ENCODE peak calls at places on chromosome 20, in nine cellular contexts. H, Y, Q, W, N, X, Z, T and L are unnamed samples.

GRCh38 chr20:8124639-8125038 is 7.4 kb upstream of the PLCB1 start:
- DNase-seq in H (peak; percentile 44), Y (no peak), Q (no peak), W (no peak), N (no peak), X (no peak), Z (no peak), T (peak; percentile 45), L (no peak)

GRCh38 chr20:40416274-40416673 is 272.8 kb downstream of the MAFB start:
- DNase-seq in H (no peak), Y (no peak), Q (no peak), W (no peak), N (no peak), X (no peak), Z (no peak), T (peak; percentile 2), L (no peak)

GRCh38 chr20:62548483-62548882 is 72.7 kb upstream of the GATA5 start:
- DNase-seq in H (no peak), Y (no peak), Q (no peak), W (no peak), N (no peak), X (no peak), Z (no peak), T (no peak), L (no peak)

GRCh38 chr20:45780159-45780558 is 11.5 kb downstream of the WFDC3 start:
- DNase-seq in H (no peak), Y (no peak), Q (no peak), W (no peak), N (no peak), X (no peak), Z (no peak), T (no peak), L (no peak)

GRCh38 chr20:61310954-61311353 is 58.9 kb downstream of the CDH4 start:
- DNase-seq in H (no peak), Y (no peak), Q (no peak), W (no peak), N (no peak), X (no peak), Z (no peak), T (peak; percentile 8), L (no peak)

GRCh38 chr20:5168582-5169396 is 42.0 kb downstream of the CDS2 start:
- DNase-seq in H (peak; percentile 52), Y (no peak), Q (no peak), W (no peak), N (no peak), X (no peak), Z (no peak), T (peak; percentile 66), L (no peak)

GRCh38 chr20:22586645-22587310 is 2.4 kb upstream of the FOXA2 start:
- DNase-seq in H (no peak), Y (peak; percentile 61), Q (no peak), W (no peak), N (no peak), X (no peak), Z (peak; percentile 72), T (peak; percentile 63), L (peak; percentile 74)

GRCh38 chr20:39861381-39861780 is 827.7 kb downstream of the MAFB start:
- DNase-seq in H (no peak), Y (no peak), Q (no peak), W (no peak), N (no peak), X (no peak), Z (no peak), T (no peak), L (no peak)

GRCh38 chr20:23254505-23254904 is 96.1 kb upstream of the NXT1 start:
- DNase-seq in H (no peak), Y (no peak), Q (no peak), W (no peak), N (no peak), X (no peak), Z (no peak), T (no peak), L (no peak)

GRCh38 chr20:39909447-39909846 is 779.6 kb downstream of the MAFB start:
- DNase-seq in H (no peak), Y (no peak), Q (no peak), W (no peak), N (no peak), X (no peak), Z (no peak), T (no peak), L (no peak)

GRCh38 chr20:53083411-53083810 is 111.3 kb downstream of the TSHZ2 start:
- DNase-seq in H (no peak), Y (no peak), Q (no peak), W (no peak), N (no peak), X (no peak), Z (no peak), T (no peak), L (no peak)

GRCh38 chr20:63707558-63708300 is at the start of the genes ARFRP1 and ZGPAT:
- DNase-seq in H (peak; percentile 79), Y (peak; percentile 95), Q (peak; percentile 16), W (peak; percentile 93), N (peak; percentile 70), X (peak; percentile 47), Z (peak; percentile 80), T (peak; percentile 78), L (peak; percentile 96)

GRCh38 chr20:4041748-4042411 is 26.5 kb upstream of the RNF24 start:
- DNase-seq in H (peak; percentile 99), Y (no peak), Q (no peak), W (no peak), N (no peak), X (peak; percentile 95), Z (no peak), T (peak; percentile 100), L (no peak)

GRCh38 chr20:26208296-26209091 is 511.8 kb upstream of the ZNF337 start:
- DNase-seq in H (no peak), Y (peak; percentile 56), Q (no peak), W (peak; percentile 13), N (peak; percentile 13), X (no peak), Z (peak; percentile 29), T (no peak), L (peak; percentile 16)

GRCh38 chr20:22795897-22796296 is 211.5 kb upstream of the FOXA2 start:
- DNase-seq in H (peak; percentile 100), Y (no peak), Q (peak; percentile 87), W (peak; percentile 19), N (no peak), X (peak; percentile 37), Z (no peak), T (peak; percentile 97), L (no peak)

GRCh38 chr20:37323985-37324384 is 22.0 kb upstream of the SRC start:
- DNase-seq in H (peak; percentile 72), Y (no peak), Q (peak; percentile 72), W (no peak), N (no peak), X (no peak), Z (no peak), T (no peak), L (no peak)

GRCh38 chr20:62686869-62687830 is 21.5 kb upstream of the NTSR1 start:
- DNase-seq in H (no peak), Y (no peak), Q (no peak), W (no peak), N (no peak), X (no peak), Z (no peak), T (no peak), L (no peak)

GRCh38 chr20:4573564-4574355 is 147.9 kb upstream of the PRND start:
- DNase-seq in H (peak; percentile 75), Y (no peak), Q (peak; percentile 71), W (no peak), N (no peak), X (no peak), Z (no peak), T (peak; percentile 97), L (no peak)

GRCh38 chr20:45254867-45255266 is 503 bp upstream of the SLPI start:
- DNase-seq in H (peak; percentile 56), Y (no peak), Q (no peak), W (no peak), N (no peak), X (no peak), Z (no peak), T (peak; percentile 67), L (peak; percentile 31)

GRCh38 chr20:50746138-50746940 is 15.0 kb downstream of the PARD6B start:
- DNase-seq in H (peak; percentile 35), Y (peak; percentile 51), Q (no peak), W (no peak), N (no peak), X (no peak), Z (no peak), T (no peak), L (no peak)
- TF ChIP-seq CTCF in H (no peak), Y (no peak), Q (peak; percentile 19), W (no peak), N (no peak), X (no peak), Z (no peak), T (no peak), L (no peak)

DNA sequence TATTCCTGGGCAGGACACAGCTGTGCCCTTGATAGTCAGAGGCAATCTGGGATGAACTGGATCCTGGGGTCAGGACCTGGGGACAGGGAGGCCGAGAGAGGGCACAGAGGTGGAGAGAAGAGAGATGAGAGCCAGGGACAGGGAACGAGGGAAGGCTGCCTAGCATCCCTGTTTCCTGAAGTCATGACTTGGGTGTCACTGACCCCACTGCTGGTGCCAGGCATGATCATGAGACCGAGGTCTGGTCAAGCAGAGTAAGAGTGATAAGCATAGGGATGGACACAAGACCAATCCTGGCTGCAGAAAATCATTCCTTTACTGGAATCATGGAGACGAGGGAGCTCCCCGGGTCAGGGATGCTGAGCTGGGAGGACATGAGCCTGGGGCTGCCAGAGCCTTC is 36.1 kb downstream of the FAM110A start:
- DNase-seq in H (no peak), Y (no peak), Q (no peak), W (no peak), N (no peak), X (no peak), Z (no peak), T (no peak), L (no peak)
- TF ChIP-seq CTCF in H (no peak), Y (no peak), Q (no peak), W (no peak), N (no peak), X (no peak), Z (no peak), T (no peak), L (no peak)

GRCh38 chr20:458766-459165 is 3.6 kb downstream of the TBC1D20 start:
- DNase-seq in H (no peak), Y (no peak), Q (no peak), W (no peak), N (no peak), X (no peak), Z (no peak), T (no peak), L (no peak)
- TF ChIP-seq CTCF in H (no peak), Y (no peak), Q (no peak), W (no peak), N (no peak), X (no peak), Z (no peak), T (no peak), L (no peak)

DNA sequence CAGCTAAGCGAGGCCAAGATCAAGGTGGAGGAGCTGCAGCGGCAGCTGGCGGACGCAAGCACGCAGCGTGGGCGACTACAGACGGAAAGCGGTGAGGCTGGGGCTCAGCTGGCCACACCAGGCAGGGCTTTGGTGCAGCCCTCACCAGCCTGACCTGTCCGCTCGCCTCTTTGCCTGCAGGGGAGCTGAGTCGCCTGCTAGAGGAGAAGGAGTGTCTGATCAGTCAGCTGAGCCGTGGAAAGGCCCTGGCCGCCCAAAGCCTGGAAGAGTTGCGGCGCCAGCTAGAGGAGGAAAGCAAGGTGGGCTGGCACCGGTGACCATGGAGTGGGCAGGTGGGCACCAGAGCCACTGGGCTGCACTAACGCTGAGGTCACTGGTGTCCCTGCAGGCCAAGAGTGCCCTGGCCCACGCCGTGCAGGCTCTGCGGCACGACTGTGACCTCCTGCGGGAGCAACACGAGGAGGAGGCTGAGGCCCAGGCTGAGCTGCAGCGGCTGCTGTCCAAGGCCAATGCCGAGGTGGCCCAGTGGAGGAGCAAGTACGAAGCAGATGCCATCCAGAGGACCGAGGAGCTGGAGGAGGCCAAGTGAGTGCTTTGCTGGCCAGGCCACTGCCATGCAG is 42.8 kb downstream of the MYH7B start:
- DNase-seq in H (no peak), Y (no peak), Q (no peak), W (no peak), N (no peak), X (no peak), Z (no peak), T (no peak), L (no peak)
- TF ChIP-seq CTCF in H (no peak), Y (no peak), Q (no peak), W (no peak), N (no peak), X (no peak), Z (no peak), T (peak; percentile 31), L (no peak)